ENCODE peak calls at places on chromosome 2, in six cellular contexts. I is A549, G is K562, S is HepG2, C is endothelial cell of umbilical vein, P is GM12878. N is an unnamed sample.

GRCh38 chr2:218508299-218508698 is 59.9 kb downstream of the USP37 start:
- DNase-seq in I (no peak), G (no peak), S (no peak), C (no peak), P (no peak), N (no peak)

GRCh38 chr2:29456429-29456828 is 341.2 kb downstream of the CLIP4 start:
- DNase-seq in I (no peak), G (no peak), S (no peak), C (no peak), P (no peak), N (no peak)

GRCh38 chr2:169619946-169620345 is 35.8 kb downstream of the PPIG start:
- DNase-seq in I (no peak), G (no peak), S (no peak), C (no peak), P (no peak), N (no peak)

GRCh38 chr2:215536476-215536875 is 100.6 kb upstream of the FN1 start:
- DNase-seq in I (no peak), G (no peak), S (no peak), C (no peak), P (no peak), N (no peak)

GRCh38 chr2:55430536-55430935 is 10.9 kb upstream of the CCDC88A start:
- DNase-seq in I (no peak), G (no peak), S (no peak), C (peak; percentile 92), P (no peak), N (no peak)

GRCh38 chr2:88329815-88330603 is 122.5 kb downstream of the FOXI3 start:
- DNase-seq in I (peak; percentile 26), G (no peak), S (peak; percentile 64), C (no peak), P (peak; percentile 49), N (peak; percentile 15)

GRCh38 chr2:188399159-188399558 is 107.5 kb downstream of the GULP1 start:
- DNase-seq in I (no peak), G (no peak), S (no peak), C (no peak), P (no peak), N (no peak)

GRCh38 chr2:240565267-240566202 is 2.7 kb upstream of the RNPEPL1 start:
- DNase-seq in I (peak; percentile 92), G (peak; percentile 53), S (peak; percentile 92), C (peak; percentile 78), P (peak; percentile 63), N (peak; percentile 97)

GRCh38 chr2:695111-695510 is 17.9 kb upstream of the TMEM18 start:
- DNase-seq in I (no peak), G (no peak), S (no peak), C (no peak), P (no peak), N (no peak)

GRCh38 chr2:55133467-55134315 is 83.4 kb upstream of the RTN4 start:
- DNase-seq in I (peak; percentile 57), G (peak; percentile 41), S (peak; percentile 81), C (peak; percentile 61), P (peak; percentile 60), N (peak; percentile 31)

GRCh38 chr2:143177081-143177786 is 48.0 kb downstream of the ARHGAP15 start:
- DNase-seq in I (no peak), G (no peak), S (no peak), C (no peak), P (peak; percentile 55), N (no peak)

GRCh38 chr2:234289789-234290188 is 207.1 kb downstream of the ARL4C start:
- DNase-seq in I (peak; percentile 63), G (no peak), S (no peak), C (no peak), P (no peak), N (peak; percentile 12)

GRCh38 chr2:189783451-189783926 is 650 bp downstream of the ORMDL1 start:
- DNase-seq in I (no peak), G (no peak), S (peak; percentile 44), C (no peak), P (peak; percentile 20), N (peak; percentile 61)

GRCh38 chr2:218020281-218020680 is 17.5 kb upstream of the TNS1 start:
- DNase-seq in I (no peak), G (no peak), S (no peak), C (no peak), P (no peak), N (no peak)

GRCh38 chr2:101949304-101949703 is 42.5 kb upstream of the IL1R2 start:
- DNase-seq in I (no peak), G (no peak), S (no peak), C (no peak), P (no peak), N (peak; percentile 49)

GRCh38 chr2:148658807-148659722 is 14.5 kb downstream of the EPC2 start:
- DNase-seq in I (peak; percentile 22), G (no peak), S (no peak), C (peak; percentile 75), P (peak; percentile 56), N (peak; percentile 62)

GRCh38 chr2:29747786-29748470 is 173.5 kb downstream of the ALK start:
- DNase-seq in I (peak; percentile 83), G (no peak), S (peak; percentile 7), C (no peak), P (no peak), N (peak; percentile 71)

GRCh38 chr2:174376967-174377366 is 18.6 kb upstream of the SCRN3 start:
- DNase-seq in I (no peak), G (no peak), S (no peak), C (no peak), P (no peak), N (peak; percentile 32)

GRCh38 chr2:190679813-190680591 is 31.1 kb downstream of the NAB1 start:
- DNase-seq in I (peak; percentile 71), G (peak; percentile 27), S (peak; percentile 28), C (no peak), P (peak; percentile 54), N (peak; percentile 61)

GRCh38 chr2:29014811-29015414 is 33.8 kb downstream of the TOGARAM2 start:
- DNase-seq in I (no peak), G (no peak), S (no peak), C (no peak), P (no peak), N (peak; percentile 93)

GRCh38 chr2:133158024-133158423 is 410.2 kb downstream of the NCKAP5 start:
- DNase-seq in I (no peak), G (no peak), S (peak; percentile 47), C (no peak), P (no peak), N (no peak)

GRCh38 chr2:133158442-133158841 is 409.8 kb downstream of the NCKAP5 start:
- DNase-seq in I (no peak), G (no peak), S (no peak), C (no peak), P (no peak), N (no peak)

GRCh38 chr2:133152801-133153200 is 415.5 kb downstream of the NCKAP5 start:
- DNase-seq in I (no peak), G (no peak), S (no peak), C (no peak), P (no peak), N (no peak)

DNA sequence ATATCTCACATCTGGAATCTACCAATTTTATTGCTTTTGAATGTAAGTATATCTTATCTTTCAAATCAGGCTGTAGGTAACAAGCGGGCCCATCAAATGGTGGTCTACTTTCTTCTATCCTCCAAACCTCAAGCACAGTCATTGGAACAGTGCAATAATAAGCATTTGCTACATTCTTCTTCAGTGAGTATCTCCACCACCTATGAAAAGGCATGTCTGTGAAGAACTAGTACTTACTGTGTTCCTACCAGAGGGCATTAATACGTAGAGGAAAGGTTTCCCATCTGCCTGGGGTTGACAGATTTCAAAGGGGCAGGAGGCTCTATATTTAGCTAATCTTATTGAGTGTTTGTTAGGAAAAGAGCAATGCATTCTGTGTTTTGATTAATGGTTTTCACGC is 411.1 kb downstream of the NCKAP5 start:
- DNase-seq in I (no peak), G (no peak), S (no peak), C (no peak), P (no peak), N (no peak)
- TF ChIP-seq POLR2A in I (no peak), G (no peak), S (no peak), C (no peak), P (no peak), N (no peak)

GRCh38 chr2:38440655-38441054 is 63.6 kb upstream of the ATL2 start:
- DNase-seq in I (no peak), G (peak; percentile 42), S (no peak), C (no peak), P (no peak), N (peak; percentile 54)

GRCh38 chr2:38441346-38441745 is 64.3 kb upstream of the ATL2 start:
- DNase-seq in I (no peak), G (no peak), S (no peak), C (no peak), P (no peak), N (no peak)

GRCh38 chr2:38444247-38444646 is 67.2 kb upstream of the ATL2 start:
- DNase-seq in I (no peak), G (no peak), S (no peak), C (no peak), P (no peak), N (no peak)

GRCh38 chr2:38439807-38440300 is 62.8 kb upstream of the ATL2 start:
- DNase-seq in I (no peak), G (no peak), S (no peak), C (no peak), P (no peak), N (no peak)

GRCh38 chr2:38443021-38443541 is 66.0 kb upstream of the ATL2 start:
- DNase-seq in I (no peak), G (no peak), S (no peak), C (no peak), P (no peak), N (no peak)
- TF ChIP-seq MAX in I (no peak), G (no peak), S (no peak), C (no peak), P (no peak), N (no peak)

GRCh38 chr2:59660262-59660661 is 893.2 kb downstream of the BCL11A start:
- DNase-seq in I (no peak), G (no peak), S (no peak), C (no peak), P (no peak), N (no peak)

GRCh38 chr2:59664946-59665345 is 888.5 kb downstream of the BCL11A start:
- DNase-seq in I (no peak), G (no peak), S (no peak), C (no peak), P (no peak), N (no peak)
- TF ChIP-seq MYC in I (no peak), G (no peak), S (no peak), C (no peak), P (no peak), N (no peak)

DNA sequence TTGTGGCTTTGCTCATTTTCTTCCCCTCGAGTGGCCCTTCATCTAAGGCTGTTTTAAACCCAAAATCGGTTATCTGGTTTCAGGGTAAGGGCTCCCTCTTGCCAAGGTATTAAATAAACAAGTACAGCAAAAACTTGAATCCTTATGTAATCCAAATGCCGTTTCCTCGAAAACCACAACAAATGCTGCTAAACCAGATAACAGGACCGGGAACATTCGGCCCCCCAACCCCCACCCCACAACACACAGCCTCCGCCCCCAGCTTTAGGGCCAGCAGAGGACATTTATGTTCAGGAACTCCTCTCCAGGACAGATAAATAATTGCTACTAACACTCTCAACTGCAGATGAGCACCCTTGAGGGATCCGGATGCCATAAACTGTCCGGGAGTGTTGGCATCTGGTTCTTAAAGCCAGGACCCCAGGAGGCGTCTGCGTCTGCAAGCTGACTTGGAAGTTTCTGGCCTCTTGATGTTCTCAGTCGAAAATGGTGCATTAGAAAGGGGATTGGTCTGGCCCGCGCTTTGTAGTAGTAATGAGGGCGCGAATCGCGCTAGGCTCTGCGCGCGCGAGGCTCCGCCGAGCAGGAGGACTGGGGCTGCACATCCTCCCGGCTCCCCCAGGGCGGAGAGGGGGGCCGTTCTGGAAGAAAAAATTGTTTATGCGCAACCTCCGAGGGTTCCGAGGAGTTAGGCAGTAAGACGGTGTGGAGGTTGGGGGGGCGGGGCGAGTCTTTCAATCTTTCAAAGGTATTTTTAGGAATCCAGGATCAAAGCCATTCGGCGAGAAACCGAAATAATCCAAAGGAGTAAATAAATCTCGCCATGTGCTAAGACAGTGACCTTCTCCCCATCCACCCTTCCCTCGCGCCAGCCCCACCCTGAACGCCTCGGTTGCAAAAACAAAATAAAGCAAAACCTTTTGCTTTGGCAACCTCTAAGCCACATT is 3.9 kb upstream of the ID2 start:
- DNase-seq in I (peak; percentile 70), G (peak; percentile 57), S (peak; percentile 76), C (peak; percentile 51), P (no peak), N (peak; percentile 55)
- TF ChIP-seq POLR2A in I (peak; percentile 20), G (peak; percentile 52), S (no peak), C (no peak), P (no peak), N (no peak)

N was measured in NB4.